ENCODE peak calls at places on chromosome 7, in seven cellular contexts. M is neural crest cell, Z is cardiac fibroblast, A is body of pancreas, O is endothelial cell, N is brain microvascular endothelial cell, H is GM20000. R is an unnamed sample.

GRCh38 chr7:41538810-41539724 is 163.8 kb downstream of the INHBA start:
- DNase-seq in O (no peak), A (no peak), M (no peak), N (no peak), H (no peak), Z (peak), R (no peak)

GRCh38 chr7:65438593-65438992 is 64.9 kb downstream of the ZNF92 start:
- DNase-seq in Z (peak), M (no peak), N (peak), A (no peak), O (no peak), H (no peak), R (peak)

GRCh38 chr7:134078991-134079390 is 48.1 kb upstream of the LRGUK start:
- DNase-seq in N (no peak), A (no peak), Z (no peak), O (no peak), H (no peak), M (no peak), R (no peak)

GRCh38 chr7:69429817-69430501 is 168.3 kb upstream of the AUTS2 start:
- DNase-seq in N (no peak), M (no peak), Z (peak), H (no peak), A (no peak), O (peak), R (no peak)

GRCh38 chr7:142405122-142405765 is 147.4 kb upstream of the PRSS58 start:
- DNase-seq in N (no peak), A (no peak), M (no peak), O (no peak), H (no peak), Z (no peak), R (no peak)

GRCh38 chr7:142319970-142320369 is 62.1 kb upstream of the PRSS58 start:
- DNase-seq in H (no peak), O (peak), A (no peak), N (no peak), Z (no peak), M (no peak), R (no peak)

GRCh38 chr7:13104128-13104527 is 416.7 kb downstream of the ARL4A start:
- DNase-seq in O (no peak), M (no peak), N (no peak), Z (no peak), H (no peak), A (no peak), R (no peak)

GRCh38 chr7:158655507-158655906 is 49.1 kb downstream of the NCAPG2 start:
- DNase-seq in H (no peak), M (no peak), Z (no peak), A (no peak), O (no peak), N (no peak), R (no peak)

GRCh38 chr7:77409739-77410545 is 6.2 kb downstream of the GSAP start:
- DNase-seq in H (no peak), Z (peak), O (no peak), M (no peak), N (peak), A (no peak), R (peak)

GRCh38 chr7:17991866-17992648 is 35.6 kb downstream of the PRPS1L1 start:
- DNase-seq in A (no peak), O (peak), M (no peak), H (no peak), Z (peak), N (no peak), R (no peak)

GRCh38 chr7:24572421-24573007 is 738 bp upstream of the PALS2 start:
- DNase-seq in Z (peak), O (peak), N (peak), M (peak), A (peak), H (peak), R (peak)

GRCh38 chr7:44247868-44248651 is 47.3 kb downstream of the YKT6 start:
- DNase-seq in M (no peak), Z (no peak), O (no peak), A (no peak), N (no peak), H (no peak), R (no peak)

GRCh38 chr7:80070391-80070790 is 64.2 kb upstream of the GNAI1 start:
- DNase-seq in H (no peak), O (no peak), N (no peak), A (no peak), Z (peak), M (no peak), R (peak)

GRCh38 chr7:80063855-80064254 is 70.8 kb upstream of the GNAI1 start:
- DNase-seq in H (no peak), N (no peak), Z (no peak), O (no peak), M (no peak), A (no peak), R (no peak)

GRCh38 chr7:80066646-80067045 is 68.0 kb upstream of the GNAI1 start:
- DNase-seq in M (no peak), N (no peak), A (no peak), Z (no peak), H (no peak), O (no peak), R (no peak)
- TF ChIP-seq CTCF in M (no peak), N (no peak), A (no peak), Z (no peak), H (no peak), O (no peak), R (no peak)

GRCh38 chr7:127153315-127153714 is 99.4 kb downstream of the GRM8 start:
- DNase-seq in O (no peak), H (no peak), Z (no peak), N (no peak), M (no peak), A (no peak), R (no peak)

GRCh38 chr7:127154958-127155357 is 97.8 kb downstream of the GRM8 start:
- DNase-seq in O (no peak), A (no peak), Z (no peak), H (no peak), M (no peak), N (no peak), R (no peak)

GRCh38 chr7:127154101-127154500 is 98.6 kb downstream of the GRM8 start:
- DNase-seq in Z (no peak), O (no peak), N (no peak), A (no peak), H (no peak), M (no peak), R (no peak)

GRCh38 chr7:127158659-127159058 is 94.1 kb downstream of the GRM8 start:
- DNase-seq in H (peak), Z (no peak), N (no peak), A (no peak), M (no peak), O (no peak), R (no peak)
- TF ChIP-seq CTCF in H (peak), Z (no peak), N (no peak), A (no peak), M (peak), O (peak), R (no peak)

GRCh38 chr7:101705327-101705726 is 76.2 kb upstream of the MYL10 start:
- DNase-seq in H (no peak), A (no peak), N (no peak), O (no peak), M (no peak), Z (peak), R (no peak)

GRCh38 chr7:101702362-101702850 is 73.3 kb upstream of the MYL10 start:
- DNase-seq in H (no peak), O (no peak), M (no peak), A (no peak), Z (no peak), N (no peak), R (peak)

GRCh38 chr7:101708223-101708622 is 79.1 kb upstream of the MYL10 start:
- DNase-seq in A (no peak), O (no peak), Z (no peak), N (no peak), H (no peak), M (no peak), R (no peak)

GRCh38 chr7:101712652-101713051 is 83.6 kb upstream of the MYL10 start:
- DNase-seq in N (no peak), Z (no peak), O (no peak), H (no peak), M (no peak), A (no peak), R (no peak)

DNA sequence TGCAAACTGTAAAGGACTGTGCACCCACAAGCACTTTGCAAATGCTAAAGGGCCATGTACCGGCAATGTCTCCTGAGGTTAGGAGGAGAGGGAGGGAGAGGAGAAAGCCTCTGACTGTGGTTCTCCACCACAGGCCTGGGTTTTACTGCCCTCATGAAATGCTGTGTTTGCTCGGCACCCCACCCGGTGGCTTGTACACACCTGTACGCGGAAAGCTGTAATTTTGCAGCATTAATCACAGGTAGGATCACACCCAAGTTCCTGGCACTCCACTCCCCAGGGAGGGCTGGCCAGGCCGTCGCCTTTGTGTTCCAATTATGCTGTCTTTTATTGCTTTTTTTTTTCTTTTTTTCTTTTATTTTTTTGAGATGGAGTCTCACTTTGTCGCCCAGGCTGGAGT is 78.5 kb upstream of the MYL10 start:
- DNase-seq in Z (no peak), M (no peak), H (no peak), O (no peak), N (no peak), A (no peak), R (no peak)
- TF ChIP-seq CTCF in Z (no peak), M (no peak), H (no peak), O (no peak), N (no peak), A (no peak), R (no peak)

DNA sequence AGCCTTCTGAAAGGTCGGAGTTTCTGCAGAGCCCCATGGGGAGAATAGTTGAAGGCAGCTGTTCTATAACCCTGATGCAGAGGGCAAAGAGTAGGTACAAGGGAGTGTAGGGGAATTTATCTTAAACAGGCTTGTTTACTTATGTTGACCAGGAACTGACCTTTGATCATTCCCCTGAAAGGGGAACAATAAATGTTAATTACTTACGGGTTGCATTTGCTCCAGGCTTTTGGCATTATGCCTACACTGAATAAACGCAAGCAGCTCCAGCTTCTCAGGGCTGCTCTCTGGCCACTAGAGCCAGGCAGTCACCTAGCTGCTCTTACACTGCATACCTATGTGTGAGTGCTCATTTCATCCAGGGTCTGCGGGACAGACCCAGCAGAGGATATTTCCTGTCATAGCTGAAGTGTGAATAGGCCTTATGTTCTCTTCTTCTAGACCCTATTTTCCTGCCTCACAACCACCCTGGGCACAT is 26.9 kb upstream of the ABCA13 start:
- DNase-seq in Z (no peak), M (no peak), N (no peak), A (peak), O (no peak), H (no peak), R (peak)
- TF ChIP-seq CTCF in Z (no peak), M (no peak), N (no peak), A (no peak), O (no peak), H (no peak), R (no peak)

DNA sequence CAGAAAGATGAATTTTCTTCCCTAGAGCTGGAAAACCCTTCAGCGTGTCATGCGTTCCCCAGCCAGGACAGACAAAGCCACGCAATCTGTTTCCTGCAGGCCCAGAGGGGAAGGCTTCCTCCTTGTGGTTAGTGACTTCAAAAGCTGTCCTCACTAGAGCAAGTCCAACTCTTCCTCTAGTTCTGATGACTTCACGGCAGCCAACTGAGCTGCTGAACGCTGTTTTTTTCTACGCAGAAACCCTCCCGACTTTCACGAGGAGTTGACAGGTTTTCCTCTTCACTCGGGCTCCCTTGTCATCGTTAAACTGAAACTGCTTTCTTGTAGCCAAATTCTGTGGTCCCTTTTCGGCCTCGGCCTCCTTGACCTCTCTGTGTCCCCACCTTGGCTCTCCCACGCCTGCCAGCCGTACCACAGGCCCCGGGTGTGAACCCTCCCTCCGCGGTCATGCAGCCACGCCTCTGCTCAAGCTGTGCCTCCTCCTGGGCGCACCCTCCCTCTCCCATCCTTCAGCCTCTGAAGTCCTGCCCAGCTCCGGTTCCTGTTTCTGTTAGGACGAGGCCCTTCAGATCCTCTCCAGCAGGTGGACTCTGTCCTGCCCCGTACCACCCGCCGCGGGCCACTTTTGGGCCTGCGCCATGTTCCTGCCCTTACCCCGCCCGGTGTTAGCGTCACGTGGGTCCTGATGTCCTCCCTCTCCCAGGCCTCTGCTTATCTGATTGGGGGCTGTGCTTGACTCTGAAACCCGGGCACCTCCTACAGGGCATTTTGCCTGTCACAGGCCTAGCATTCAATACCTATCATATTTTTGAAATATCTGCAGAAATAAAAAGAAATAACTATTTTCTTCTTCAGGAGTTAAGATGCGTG is 39.3 kb downstream of the CUX1 start:
- DNase-seq in A (peak), N (peak), O (peak), M (no peak), H (peak), Z (peak), R (peak)
- TF ChIP-seq CTCF in A (peak), N (peak), O (peak), M (no peak), H (no peak), Z (peak), R (peak)

DNA sequence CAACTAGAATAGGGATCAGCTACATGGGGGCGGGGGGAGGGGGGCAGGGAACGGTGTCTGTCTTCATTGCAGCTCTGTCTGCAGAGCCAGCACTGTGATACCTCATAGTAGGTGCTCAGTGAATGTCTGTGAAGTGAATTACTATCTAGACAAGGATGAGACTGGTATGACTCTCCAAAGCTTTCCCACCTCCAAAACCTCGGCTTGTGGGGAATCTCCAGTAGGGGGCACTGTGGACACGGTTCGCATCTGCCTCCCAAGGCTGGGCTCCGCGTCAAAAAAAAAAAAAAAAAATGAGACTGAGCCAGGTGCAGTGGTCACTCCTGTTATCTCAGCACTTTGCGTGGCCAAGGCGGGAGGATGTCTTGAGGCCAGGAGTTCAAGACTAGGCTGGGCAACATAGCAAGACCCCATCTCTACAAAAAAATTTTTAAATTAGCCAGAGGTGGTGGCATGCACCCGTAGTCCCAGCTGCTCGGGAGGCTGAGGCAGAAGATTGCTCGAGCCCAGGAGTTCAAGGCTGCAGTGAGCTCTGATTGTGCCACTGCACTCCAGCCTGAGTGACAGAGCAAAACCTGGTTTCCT is 9.6 kb downstream of the TRIM56 start:
- DNase-seq in M (peak), A (peak), O (peak), N (peak), H (peak), Z (peak), R (peak)
- TF ChIP-seq CTCF in M (peak), A (no peak), O (peak), N (peak), H (peak), Z (peak), R (peak)

GRCh38 chr7:92778972-92779371 is 57.4 kb downstream of the CDK6 start:
- DNase-seq in O (no peak), H (no peak), A (peak), N (peak), Z (peak), M (no peak), R (peak)
- TF ChIP-seq CTCF in O (no peak), H (no peak), A (no peak), N (peak), Z (peak), M (no peak), R (no peak)

GRCh38 chr7:122902751-122903495 is 16.7 kb upstream of the CADPS2 start:
- DNase-seq in M (no peak), H (no peak), N (no peak), O (no peak), Z (no peak), A (no peak), R (no peak)
- TF ChIP-seq CTCF in M (peak), H (no peak), N (peak), O (peak), Z (peak), A (no peak), R (no peak)